ENCODE peak calls at places on chromosomes 11 and 22, in four cellular contexts. P is H1, O is WTC11, H is HepG2. T is an unnamed sample.

GRCh38 chr11:131099013-131099412 is 182.7 kb upstream of the SNX19 start:
- DNase-seq in P (no peak), O (no peak), H (peak), T (no peak)

GRCh38 chr22:39574779-39575551 is 4.4 kb downstream of the CACNA1I start:
- DNase-seq in P (no peak), O (no peak), H (peak), T (peak)

GRCh38 chr11:45930031-45930794 is 7.8 kb downstream of the LARGE2 start:
- DNase-seq in P (no peak), O (no peak), H (no peak), T (no peak)

GRCh38 chr22:20531404-20532181 is 24.2 kb downstream of the MED15 start:
- DNase-seq in P (no peak), O (peak), H (peak), T (no peak)

GRCh38 chr11:2590951-2591754 is 108.6 kb downstream of the KCNQ1OT1 start:
- DNase-seq in P (no peak), O (peak), H (no peak), T (no peak)

GRCh38 chr11:11731311-11732083 is 109.7 kb upstream of the GALNT18 start:
- DNase-seq in P (no peak), O (no peak), H (no peak), T (no peak)

GRCh38 chr22:24338701-24339451 is 68.2 kb downstream of the SPECC1L start:
- DNase-seq in P (no peak), O (no peak), H (no peak), T (no peak)

GRCh38 chr11:111310088-111310487 is 11.7 kb downstream of the POU2AF3 start:
- DNase-seq in P (no peak), O (no peak), H (no peak), T (no peak)

GRCh38 chr11:57426439-57426753 is 525 bp downstream of the SLC43A3 start:
- DNase-seq in P (peak), O (no peak), H (no peak), T (no peak)

GRCh38 chr11:56045538-56045937 is 18.1 kb downstream of the OR5AS1 start:
- DNase-seq in P (no peak), O (no peak), H (no peak), T (no peak)
- TF ChIP-seq JUN in P (no peak), O (no peak), H (no peak), T (no peak)

DNA sequence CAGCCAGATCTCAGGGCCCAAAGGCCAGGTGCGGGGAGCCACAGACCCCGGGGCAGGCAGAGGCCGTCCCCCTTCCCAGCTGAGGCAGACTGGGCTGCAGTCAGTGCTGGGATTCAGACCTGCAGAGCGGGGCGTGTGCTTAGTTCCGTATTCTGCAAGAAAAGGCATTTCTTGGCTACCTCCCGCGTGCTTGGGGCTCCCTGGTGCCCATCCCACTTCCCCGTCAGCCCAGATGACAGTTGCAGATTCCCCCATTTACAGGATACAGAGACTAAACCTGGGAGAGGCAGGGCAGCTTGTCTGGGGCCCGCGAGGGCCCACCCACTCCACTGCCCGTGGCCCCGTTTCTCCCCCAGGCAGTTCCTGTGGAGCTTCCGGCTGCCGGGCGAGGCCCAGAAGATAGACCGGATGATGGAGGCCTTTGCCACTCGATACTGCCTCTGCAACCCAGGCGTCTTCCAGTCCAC is 18.3 kb downstream of the CYTH4 start:
- DNase-seq in P (no peak), O (no peak), H (no peak), T (no peak)
- TF ChIP-seq CREB1 in P (no peak), O (no peak), H (no peak), T (no peak)

DNA sequence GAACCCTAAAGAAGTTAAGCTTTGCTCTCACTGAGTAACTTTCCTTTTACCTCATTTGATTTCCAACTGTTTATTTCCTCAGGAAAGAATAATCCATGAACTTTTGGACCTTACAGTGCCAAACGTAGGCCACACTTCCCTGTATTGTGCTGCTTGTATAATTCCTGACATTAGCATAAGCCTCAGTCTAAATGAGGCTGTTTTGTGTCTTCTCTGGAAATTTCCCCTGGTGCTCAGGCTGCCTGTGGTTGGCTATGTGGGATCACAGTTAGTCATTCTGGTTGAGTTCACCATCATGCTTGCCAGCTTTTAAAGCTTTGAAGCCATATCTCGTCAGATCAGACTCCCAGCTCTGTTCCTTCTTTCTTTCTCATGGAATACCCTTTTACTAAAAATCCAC is 107.0 kb downstream of the FAM76B start:
- DNase-seq in P (no peak), O (no peak), H (no peak), T (no peak)
- TF ChIP-seq JUN in P (no peak), O (no peak), H (no peak), T (no peak)

GRCh38 chr11:69983897-69984438 is 94.1 kb upstream of the ANO1 start:
- DNase-seq in P (no peak), O (no peak), H (no peak), T (no peak)

GRCh38 chr11:69985331-69985653 is 92.8 kb upstream of the ANO1 start:
- DNase-seq in P (no peak), O (no peak), H (no peak), T (no peak)

GRCh38 chr11:69986421-69987229 is 91.5 kb upstream of the ANO1 start:
- DNase-seq in P (peak), O (no peak), H (no peak), T (no peak)

GRCh38 chr11:69984457-69985261 is 93.5 kb upstream of the ANO1 start:
- DNase-seq in P (peak), O (peak), H (no peak), T (no peak)

DNA sequence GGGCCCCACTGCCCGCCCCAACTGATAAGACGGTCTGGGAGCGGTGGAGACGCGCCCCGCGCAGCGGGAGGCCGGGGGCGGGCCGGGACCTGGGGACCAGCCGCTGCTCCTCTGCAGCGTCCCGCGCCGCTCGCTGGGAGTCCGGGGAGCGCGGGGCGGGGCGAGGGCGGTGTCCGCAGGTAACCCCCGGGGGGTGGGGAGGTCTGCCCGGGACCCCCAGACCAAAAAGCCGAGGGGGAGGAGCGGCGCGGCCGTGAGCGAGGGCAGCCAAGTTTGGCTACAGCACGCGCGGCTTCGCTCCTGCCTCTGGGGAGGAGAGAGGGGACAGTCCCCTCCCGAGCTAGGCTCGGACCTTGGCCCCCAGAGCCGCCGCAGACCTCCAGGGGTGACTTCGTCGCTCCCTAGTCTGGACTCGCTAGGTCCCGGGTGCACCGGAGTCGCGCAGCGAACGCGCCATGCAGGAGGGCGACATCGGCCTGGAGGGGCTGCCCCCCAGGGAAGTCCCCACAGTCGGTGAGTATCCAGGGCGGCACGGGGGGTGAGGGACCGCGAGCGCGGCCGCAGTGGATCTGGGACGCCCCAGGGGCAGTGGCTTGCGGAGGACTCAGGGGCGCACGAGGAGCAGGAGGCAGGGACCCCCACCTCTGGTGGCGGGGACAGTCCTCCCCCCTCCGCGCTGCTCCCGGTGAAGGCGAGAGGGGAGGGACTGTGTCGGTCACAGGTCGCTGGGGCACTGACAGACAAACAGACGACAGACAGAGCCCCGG is 92.3 kb upstream of the ANO1 start:
- DNase-seq in P (peak), O (peak), H (no peak), T (peak)
- TF ChIP-seq CREB1 in P (no peak), O (no peak), H (no peak), T (no peak)

GRCh38 chr11:8989411-8989810 is 14.4 kb downstream of the NRIP3 start:
- DNase-seq in P (no peak), O (no peak), H (no peak), T (peak)
- TF ChIP-seq JUN in P (no peak), O (no peak), H (no peak), T (no peak)

GRCh38 chr11:103202048-103202651 is 92.9 kb downstream of the DYNC2H1 start:
- DNase-seq in P (no peak), O (no peak), H (peak), T (peak)
- TF ChIP-seq CREB1 in P (no peak), O (no peak), H (no peak), T (no peak)